ENCODE peak calls at places on chromosomes 1 and 21, in five cellular contexts. One of them, this sample, is unnamed.
A peak's percentile ranks its signal among the peaks of the same experiment; 100 is the strongest.

GRCh38 chr1:234324668-234325225 is 48.5 kb upstream of the COA6 start:
- DNase-seq in HL-60: no peak
- DNase-seq in naive thymus-derived CD4-positive, alpha-beta T cell: no peak
- DNase-seq in CD8-positive, alpha-beta T cell: no peak
- DNase-seq in kidney epithelial cell: no peak
- DNase-seq in this sample: no peak

GRCh38 chr1:165876121-165876520 is 48.7 kb downstream of the UCK2 start:
- DNase-seq in HL-60: no peak
- DNase-seq in naive thymus-derived CD4-positive, alpha-beta T cell: no peak
- DNase-seq in CD8-positive, alpha-beta T cell: no peak
- DNase-seq in kidney epithelial cell: no peak
- DNase-seq in this sample: no peak

GRCh38 chr1:1397839-1398523 is 1.2 kb downstream of the CCNL2 start:
- DNase-seq in HL-60: peak; percentile 68
- DNase-seq in naive thymus-derived CD4-positive, alpha-beta T cell: no peak
- DNase-seq in CD8-positive, alpha-beta T cell: no peak
- DNase-seq in kidney epithelial cell: no peak
- DNase-seq in this sample: peak; percentile 45

GRCh38 chr1:101219919-101220695 is 16.7 kb upstream of the S1PR1 start:
- DNase-seq in HL-60: no peak
- DNase-seq in naive thymus-derived CD4-positive, alpha-beta T cell: no peak
- DNase-seq in CD8-positive, alpha-beta T cell: no peak
- DNase-seq in kidney epithelial cell: no peak
- DNase-seq in this sample: peak; percentile 24

GRCh38 chr1:54944610-54945392 is 35.6 kb upstream of the TMEM61 start:
- DNase-seq in HL-60: peak; percentile 56
- DNase-seq in naive thymus-derived CD4-positive, alpha-beta T cell: peak; percentile 46
- DNase-seq in CD8-positive, alpha-beta T cell: peak; percentile 38
- DNase-seq in kidney epithelial cell: peak; percentile 57
- DNase-seq in this sample: no peak

GRCh38 chr1:45800899-45801298 is 2.5 kb upstream of the MAST2 start:
- DNase-seq in HL-60: no peak
- DNase-seq in naive thymus-derived CD4-positive, alpha-beta T cell: no peak
- DNase-seq in CD8-positive, alpha-beta T cell: no peak
- DNase-seq in kidney epithelial cell: no peak
- DNase-seq in this sample: no peak

GRCh38 chr21:29656504-29657227 is 283.1 kb downstream of the GRIK1 start:
- DNase-seq in HL-60: peak; percentile 51
- DNase-seq in naive thymus-derived CD4-positive, alpha-beta T cell: no peak
- DNase-seq in CD8-positive, alpha-beta T cell: no peak
- DNase-seq in kidney epithelial cell: peak; percentile 78
- DNase-seq in this sample: no peak

GRCh38 chr1:150609726-150610125 is 19.7 kb downstream of the ENSA start:
- DNase-seq in HL-60: no peak
- DNase-seq in naive thymus-derived CD4-positive, alpha-beta T cell: no peak
- DNase-seq in CD8-positive, alpha-beta T cell: no peak
- DNase-seq in kidney epithelial cell: no peak
- DNase-seq in this sample: no peak

GRCh38 chr1:185996211-185996610 is 262.0 kb downstream of the HMCN1 start:
- DNase-seq in HL-60: no peak
- DNase-seq in naive thymus-derived CD4-positive, alpha-beta T cell: no peak
- DNase-seq in CD8-positive, alpha-beta T cell: no peak
- DNase-seq in kidney epithelial cell: peak; percentile 31
- DNase-seq in this sample: no peak

GRCh38 chr1:218048828-218049227 is 236.3 kb upstream of the RRP15 start:
- DNase-seq in HL-60: no peak
- DNase-seq in naive thymus-derived CD4-positive, alpha-beta T cell: no peak
- DNase-seq in CD8-positive, alpha-beta T cell: no peak
- DNase-seq in kidney epithelial cell: no peak
- DNase-seq in this sample: no peak

GRCh38 chr1:171984850-171985485 is 143.7 kb downstream of the DNM3 start:
- DNase-seq in HL-60: peak; percentile 4
- DNase-seq in naive thymus-derived CD4-positive, alpha-beta T cell: peak; percentile 31
- DNase-seq in CD8-positive, alpha-beta T cell: no peak
- DNase-seq in kidney epithelial cell: no peak
- DNase-seq in this sample: no peak

GRCh38 chr1:6292134-6292533 is 31.2 kb upstream of the GPR153 start:
- DNase-seq in HL-60: no peak
- DNase-seq in naive thymus-derived CD4-positive, alpha-beta T cell: no peak
- DNase-seq in CD8-positive, alpha-beta T cell: no peak
- DNase-seq in kidney epithelial cell: no peak
- DNase-seq in this sample: no peak

GRCh38 chr1:155086182-155086741 is 7.6 kb downstream of the EFNA3 start:
- DNase-seq in HL-60: no peak
- DNase-seq in naive thymus-derived CD4-positive, alpha-beta T cell: peak; percentile 79
- DNase-seq in CD8-positive, alpha-beta T cell: peak; percentile 87
- DNase-seq in kidney epithelial cell: no peak
- DNase-seq in this sample: peak; percentile 72

GRCh38 chr1:22830747-22831340 is 120.2 kb downstream of the EPHB2 start:
- DNase-seq in HL-60: no peak
- DNase-seq in naive thymus-derived CD4-positive, alpha-beta T cell: no peak
- DNase-seq in CD8-positive, alpha-beta T cell: no peak
- DNase-seq in kidney epithelial cell: no peak
- DNase-seq in this sample: no peak

GRCh38 chr1:159122005-159122621 is 45.5 kb upstream of the AIM2 start:
- DNase-seq in HL-60: no peak
- DNase-seq in naive thymus-derived CD4-positive, alpha-beta T cell: no peak
- DNase-seq in CD8-positive, alpha-beta T cell: no peak
- DNase-seq in kidney epithelial cell: no peak
- DNase-seq in this sample: no peak

GRCh38 chr1:229228522-229228921 is 42.4 kb upstream of the RAB4A start:
- DNase-seq in HL-60: no peak
- DNase-seq in naive thymus-derived CD4-positive, alpha-beta T cell: no peak
- DNase-seq in CD8-positive, alpha-beta T cell: no peak
- DNase-seq in kidney epithelial cell: no peak
- DNase-seq in this sample: no peak

GRCh38 chr1:161137881-161138280 is 5.4 kb upstream of the DEDD start:
- DNase-seq in HL-60: no peak
- DNase-seq in naive thymus-derived CD4-positive, alpha-beta T cell: no peak
- DNase-seq in CD8-positive, alpha-beta T cell: no peak
- DNase-seq in kidney epithelial cell: no peak
- DNase-seq in this sample: no peak

GRCh38 chr1:98102369-98103030 is 181.7 kb upstream of the DPYD start:
- DNase-seq in HL-60: no peak
- DNase-seq in naive thymus-derived CD4-positive, alpha-beta T cell: no peak
- DNase-seq in CD8-positive, alpha-beta T cell: no peak
- DNase-seq in kidney epithelial cell: no peak
- DNase-seq in this sample: no peak

GRCh38 chr1:172753964-172754363 is 95.1 kb downstream of the FASLG start:
- DNase-seq in HL-60: no peak
- DNase-seq in naive thymus-derived CD4-positive, alpha-beta T cell: no peak
- DNase-seq in CD8-positive, alpha-beta T cell: no peak
- DNase-seq in kidney epithelial cell: no peak
- DNase-seq in this sample: no peak

GRCh38 chr21:42164064-42164789 is 54.7 kb upstream of the ABCG1 start:
- DNase-seq in HL-60: no peak
- DNase-seq in naive thymus-derived CD4-positive, alpha-beta T cell: peak; percentile 48
- DNase-seq in CD8-positive, alpha-beta T cell: peak; percentile 57
- DNase-seq in kidney epithelial cell: no peak
- DNase-seq in this sample: peak; percentile 78

GRCh38 chr21:26583737-26584136 is 10.7 kb upstream of the CYYR1 start:
- DNase-seq in HL-60: no peak
- DNase-seq in naive thymus-derived CD4-positive, alpha-beta T cell: no peak
- DNase-seq in CD8-positive, alpha-beta T cell: no peak
- DNase-seq in kidney epithelial cell: no peak
- DNase-seq in this sample: no peak

DNA sequence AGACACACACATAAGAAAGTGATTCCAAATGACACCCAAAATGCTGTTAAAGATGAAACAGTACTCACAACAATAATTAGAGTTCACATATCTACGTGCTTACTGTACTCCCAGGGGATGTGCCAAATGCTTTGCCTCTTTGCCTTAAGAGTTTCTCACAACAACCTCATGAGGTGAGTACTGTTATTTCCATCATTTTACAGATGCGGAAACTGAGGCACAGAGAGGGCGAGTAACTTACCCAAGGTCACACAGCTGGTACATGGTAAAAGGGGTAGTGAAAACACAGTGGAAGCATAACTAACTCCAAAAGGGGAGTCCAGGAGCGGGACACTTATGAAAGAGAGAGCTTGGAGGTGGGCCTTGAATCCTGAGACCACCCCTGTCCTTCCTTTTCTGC is 171.8 kb downstream of the ACTL8 start:
- DNase-seq in HL-60: no peak
- DNase-seq in naive thymus-derived CD4-positive, alpha-beta T cell: no peak
- DNase-seq in CD8-positive, alpha-beta T cell: no peak
- DNase-seq in kidney epithelial cell: no peak
- DNase-seq in this sample: no peak
- H3K27me3 ChIP-seq in HL-60: no peaks in the 10 kb centered on the region
- H3K27me3 ChIP-seq in naive thymus-derived CD4-positive, alpha-beta T cell: no peaks in the 10 kb centered on the region
- H3K27me3 ChIP-seq in CD8-positive, alpha-beta T cell: no peaks in the 10 kb centered on the region
- H3K27me3 ChIP-seq in kidney epithelial cell: no peaks in the 10 kb centered on the region
- H3K27me3 ChIP-seq in this sample: no peaks in the 10 kb centered on the region

GRCh38 chr1:152036316-152037216 is at the start of gene S100A11:
- DNase-seq in HL-60: peak; percentile 79
- DNase-seq in naive thymus-derived CD4-positive, alpha-beta T cell: peak; percentile 31
- DNase-seq in CD8-positive, alpha-beta T cell: peak; percentile 77
- DNase-seq in kidney epithelial cell: no peak
- DNase-seq in this sample: peak; percentile 96

GRCh38 chr1:152034654-152035405 is 2.0 kb downstream of the S100A11 start:
- DNase-seq in HL-60: no peak
- DNase-seq in naive thymus-derived CD4-positive, alpha-beta T cell: peak; percentile 76
- DNase-seq in CD8-positive, alpha-beta T cell: peak; percentile 63
- DNase-seq in kidney epithelial cell: no peak
- DNase-seq in this sample: peak; percentile 67

GRCh38 chr1:152037920-152038658 is 1.3 kb upstream of the S100A11 start:
- DNase-seq in HL-60: peak; percentile 82
- DNase-seq in naive thymus-derived CD4-positive, alpha-beta T cell: no peak
- DNase-seq in CD8-positive, alpha-beta T cell: no peak
- DNase-seq in kidney epithelial cell: no peak
- DNase-seq in this sample: no peak

GRCh38 chr1:152035406-152036315 is 1.1 kb downstream of the S100A11 start:
- DNase-seq in HL-60: no peak
- DNase-seq in naive thymus-derived CD4-positive, alpha-beta T cell: no peak
- DNase-seq in CD8-positive, alpha-beta T cell: peak; percentile 35
- DNase-seq in kidney epithelial cell: no peak
- DNase-seq in this sample: no peak

DNA sequence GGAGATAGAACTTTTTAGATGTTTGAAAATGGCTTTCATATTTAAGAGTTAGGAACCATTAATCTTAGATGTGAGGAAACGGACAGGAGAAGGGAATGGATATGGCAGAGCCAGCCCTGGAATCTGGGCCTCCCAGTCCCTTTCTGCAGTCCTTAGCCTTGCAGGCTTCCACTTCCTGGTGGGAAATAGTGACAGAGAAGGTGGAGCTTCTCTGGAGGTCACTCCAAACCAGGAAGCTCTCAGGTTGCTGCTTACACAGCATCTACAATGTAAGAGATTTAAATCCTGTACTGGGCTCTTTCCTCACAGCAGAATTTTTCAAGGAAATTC is 2.5 kb downstream of the S100A11 start:
- DNase-seq in HL-60: no peak
- DNase-seq in naive thymus-derived CD4-positive, alpha-beta T cell: no peak
- DNase-seq in CD8-positive, alpha-beta T cell: no peak
- DNase-seq in kidney epithelial cell: no peak
- DNase-seq in this sample: peak; percentile 62
- H3K4me3 ChIP-seq in HL-60: peak overlapping the region; percentile 73
- H3K4me3 ChIP-seq in naive thymus-derived CD4-positive, alpha-beta T cell: peak overlapping the region; percentile 70
- H3K4me3 ChIP-seq in CD8-positive, alpha-beta T cell: peak overlapping the region; percentile 65
- H3K4me3 ChIP-seq in kidney epithelial cell: peak overlapping the region; percentile 76
- H3K4me3 ChIP-seq in this sample: peak overlapping the region; percentile 72

GRCh38 chr1:248788327-248788726 is 32.8 kb upstream of the LYPD8 start:
- DNase-seq in HL-60: no peak
- DNase-seq in naive thymus-derived CD4-positive, alpha-beta T cell: no peak
- DNase-seq in CD8-positive, alpha-beta T cell: no peak
- DNase-seq in kidney epithelial cell: no peak
- DNase-seq in this sample: no peak
- H3K27me3 ChIP-seq in HL-60: no peaks in the 10 kb centered on the region
- H3K27me3 ChIP-seq in naive thymus-derived CD4-positive, alpha-beta T cell: no peaks in the 10 kb centered on the region
- H3K27me3 ChIP-seq in CD8-positive, alpha-beta T cell: no peaks in the 10 kb centered on the region
- H3K27me3 ChIP-seq in kidney epithelial cell: no peaks in the 10 kb centered on the region
- H3K27me3 ChIP-seq in this sample: no peaks in the 10 kb centered on the region

GRCh38 chr1:7378346-7379130 is 392.6 kb upstream of the VAMP3 start:
- DNase-seq in HL-60: no peak
- DNase-seq in naive thymus-derived CD4-positive, alpha-beta T cell: no peak
- DNase-seq in CD8-positive, alpha-beta T cell: no peak
- DNase-seq in kidney epithelial cell: no peak
- DNase-seq in this sample: peak; percentile 6

GRCh38 chr1:7382971-7383370 is 388.1 kb upstream of the VAMP3 start:
- DNase-seq in HL-60: no peak
- DNase-seq in naive thymus-derived CD4-positive, alpha-beta T cell: no peak
- DNase-seq in CD8-positive, alpha-beta T cell: no peak
- DNase-seq in kidney epithelial cell: no peak
- DNase-seq in this sample: no peak

GRCh38 chr1:7380712-7381111 is 390.4 kb upstream of the VAMP3 start:
- DNase-seq in HL-60: no peak
- DNase-seq in naive thymus-derived CD4-positive, alpha-beta T cell: no peak
- DNase-seq in CD8-positive, alpha-beta T cell: no peak
- DNase-seq in kidney epithelial cell: no peak
- DNase-seq in this sample: no peak

GRCh38 chr1:7376676-7377075 is 394.4 kb upstream of the VAMP3 start:
- DNase-seq in HL-60: no peak
- DNase-seq in naive thymus-derived CD4-positive, alpha-beta T cell: no peak
- DNase-seq in CD8-positive, alpha-beta T cell: no peak
- DNase-seq in kidney epithelial cell: no peak
- DNase-seq in this sample: peak; percentile 4

GRCh38 chr1:7379445-7379971 is 391.6 kb upstream of the VAMP3 start:
- DNase-seq in HL-60: no peak
- DNase-seq in naive thymus-derived CD4-positive, alpha-beta T cell: no peak
- DNase-seq in CD8-positive, alpha-beta T cell: no peak
- DNase-seq in kidney epithelial cell: peak; percentile 72
- DNase-seq in this sample: no peak
- H3K4me3 ChIP-seq in HL-60: no peak overlapping the region
- H3K4me3 ChIP-seq in naive thymus-derived CD4-positive, alpha-beta T cell: no peak overlapping the region
- H3K4me3 ChIP-seq in CD8-positive, alpha-beta T cell: no peak overlapping the region
- H3K4me3 ChIP-seq in kidney epithelial cell: no peak overlapping the region
- H3K4me3 ChIP-seq in this sample: no peak overlapping the region

DNA sequence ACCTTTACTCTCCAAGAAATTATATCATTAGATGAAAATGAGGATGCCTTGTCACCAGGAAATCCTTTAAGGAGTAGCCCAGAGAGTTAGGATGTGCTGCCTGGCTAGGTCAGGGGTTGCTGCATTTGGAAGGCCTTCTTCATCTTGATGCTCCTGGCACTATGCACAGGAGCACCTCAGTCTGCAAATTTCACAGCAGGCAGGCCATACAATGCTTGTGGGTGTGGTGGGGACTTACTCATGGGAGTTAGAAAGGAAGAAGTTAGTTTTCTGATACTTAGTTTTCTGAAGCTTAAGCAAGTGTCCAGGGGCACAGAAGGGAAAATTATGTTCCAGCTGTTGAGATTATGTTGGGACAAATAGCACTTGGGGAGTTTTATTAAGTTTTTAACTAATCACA is 11.3 kb downstream of the HLX start:
- DNase-seq in HL-60: no peak
- DNase-seq in naive thymus-derived CD4-positive, alpha-beta T cell: no peak
- DNase-seq in CD8-positive, alpha-beta T cell: no peak
- DNase-seq in kidney epithelial cell: no peak
- DNase-seq in this sample: no peak
- H3K27me3 ChIP-seq in HL-60: peaks cover 2% of the 10 kb centered on the region
- H3K27me3 ChIP-seq in naive thymus-derived CD4-positive, alpha-beta T cell: no peaks in the 10 kb centered on the region
- H3K27me3 ChIP-seq in CD8-positive, alpha-beta T cell: peaks cover 6% of the 10 kb centered on the region
- H3K27me3 ChIP-seq in kidney epithelial cell: peaks cover 96% of the 10 kb centered on the region
- H3K27me3 ChIP-seq in this sample: peaks cover 25% of the 10 kb centered on the region

GRCh38 chr1:211328084-211328694 is 1.6 kb downstream of the TRAF5 start:
- DNase-seq in HL-60: no peak
- DNase-seq in naive thymus-derived CD4-positive, alpha-beta T cell: no peak
- DNase-seq in CD8-positive, alpha-beta T cell: no peak
- DNase-seq in kidney epithelial cell: no peak
- DNase-seq in this sample: no peak
- H3K4me3 ChIP-seq in HL-60: no peak overlapping the region
- H3K4me3 ChIP-seq in naive thymus-derived CD4-positive, alpha-beta T cell: peak overlapping the region; percentile 72
- H3K4me3 ChIP-seq in CD8-positive, alpha-beta T cell: peak overlapping the region; percentile 68
- H3K4me3 ChIP-seq in kidney epithelial cell: no peak overlapping the region
- H3K4me3 ChIP-seq in this sample: peak overlapping the region; percentile 90